ENCODE peak calls at places on chromosomes 13 and 19, in ten cellular contexts. One of them, this sample, is unnamed.

GRCh38 chr19:22263121-22263520 is 23.1 kb upstream of the ZNF729 start:
- DNase-seq in Calu3: no peak
- DNase-seq in NCI-H526: no peak
- DNase-seq in AG08395: no peak
- DNase-seq in A172: no peak
- DNase-seq in NCI-H345: no peak
- DNase-seq in heart right ventricle: no peak
- DNase-seq in LHCN-M2: no peak
- DNase-seq in stimulated activated CD4-positive, alpha-beta T cell treated with anti-CD3 and anti-CD28 coated beads, Interleukin-1b, Interleukin-23, amount 100 ng/mL, for 24 hours: no peak
- DNase-seq in activated naive CD4-positive, alpha-beta T cell treated with anti-CD3 and anti-CD28 coated beads for 36 hours: no peak
- DNase-seq in this sample: no peak

GRCh38 chr13:65856464-65856863 is 1373.7 kb downstream of the PCDH9 start:
- DNase-seq in A172: peak; percentile 33
- DNase-seq in LHCN-M2: peak; percentile 86
- DNase-seq in NCI-H526: no peak
- DNase-seq in heart right ventricle: no peak
- DNase-seq in AG08395: peak; percentile 5
- DNase-seq in NCI-H345: no peak
- DNase-seq in activated naive CD4-positive, alpha-beta T cell treated with anti-CD3 and anti-CD28 coated beads for 36 hours: no peak
- DNase-seq in stimulated activated CD4-positive, alpha-beta T cell treated with anti-CD3 and anti-CD28 coated beads, Interleukin-1b, Interleukin-23, amount 100 ng/mL, for 24 hours: no peak
- DNase-seq in Calu3: no peak
- DNase-seq in this sample: no peak

GRCh38 chr13:33678906-33679657 is 138.9 kb upstream of the RFC3 start:
- DNase-seq in A172: peak; percentile 87
- DNase-seq in AG08395: peak; percentile 59
- DNase-seq in LHCN-M2: no peak
- DNase-seq in Calu3: peak; percentile 65
- DNase-seq in NCI-H526: peak; percentile 14
- DNase-seq in NCI-H345: no peak
- DNase-seq in stimulated activated CD4-positive, alpha-beta T cell treated with anti-CD3 and anti-CD28 coated beads, Interleukin-1b, Interleukin-23, amount 100 ng/mL, for 24 hours: peak; percentile 46
- DNase-seq in heart right ventricle: peak; percentile 36
- DNase-seq in activated naive CD4-positive, alpha-beta T cell treated with anti-CD3 and anti-CD28 coated beads for 36 hours: peak; percentile 90
- DNase-seq in this sample: peak; percentile 92

GRCh38 chr13:25738342-25738771 is 313.5 kb downstream of the SHISA2 start:
- DNase-seq in heart right ventricle: no peak
- DNase-seq in AG08395: peak; percentile 20
- DNase-seq in Calu3: no peak
- DNase-seq in A172: peak; percentile 76
- DNase-seq in LHCN-M2: peak; percentile 93
- DNase-seq in NCI-H526: peak; percentile 74
- DNase-seq in NCI-H345: peak; percentile 84
- DNase-seq in stimulated activated CD4-positive, alpha-beta T cell treated with anti-CD3 and anti-CD28 coated beads, Interleukin-1b, Interleukin-23, amount 100 ng/mL, for 24 hours: no peak
- DNase-seq in activated naive CD4-positive, alpha-beta T cell treated with anti-CD3 and anti-CD28 coated beads for 36 hours: peak; percentile 10
- DNase-seq in this sample: peak; percentile 36

GRCh38 chr19:49916839-49917733 is 11.9 kb upstream of the ATF5 start:
- DNase-seq in A172: no peak
- DNase-seq in LHCN-M2: no peak
- DNase-seq in heart right ventricle: no peak
- DNase-seq in activated naive CD4-positive, alpha-beta T cell treated with anti-CD3 and anti-CD28 coated beads for 36 hours: no peak
- DNase-seq in stimulated activated CD4-positive, alpha-beta T cell treated with anti-CD3 and anti-CD28 coated beads, Interleukin-1b, Interleukin-23, amount 100 ng/mL, for 24 hours: no peak
- DNase-seq in AG08395: no peak
- DNase-seq in Calu3: no peak
- DNase-seq in NCI-H345: no peak
- DNase-seq in NCI-H526: no peak
- DNase-seq in this sample: no peak

GRCh38 chr19:5186293-5187050 is 154.1 kb downstream of the PTPRS start:
- DNase-seq in stimulated activated CD4-positive, alpha-beta T cell treated with anti-CD3 and anti-CD28 coated beads, Interleukin-1b, Interleukin-23, amount 100 ng/mL, for 24 hours: no peak
- DNase-seq in Calu3: no peak
- DNase-seq in activated naive CD4-positive, alpha-beta T cell treated with anti-CD3 and anti-CD28 coated beads for 36 hours: no peak
- DNase-seq in LHCN-M2: peak; percentile 94
- DNase-seq in A172: peak; percentile 30
- DNase-seq in heart right ventricle: no peak
- DNase-seq in NCI-H345: no peak
- DNase-seq in AG08395: peak; percentile 87
- DNase-seq in NCI-H526: no peak
- DNase-seq in this sample: no peak

GRCh38 chr13:99842379-99842778 is 129.2 kb downstream of the ZIC5 start:
- DNase-seq in Calu3: no peak
- DNase-seq in NCI-H345: no peak
- DNase-seq in activated naive CD4-positive, alpha-beta T cell treated with anti-CD3 and anti-CD28 coated beads for 36 hours: no peak
- DNase-seq in AG08395: no peak
- DNase-seq in NCI-H526: no peak
- DNase-seq in stimulated activated CD4-positive, alpha-beta T cell treated with anti-CD3 and anti-CD28 coated beads, Interleukin-1b, Interleukin-23, amount 100 ng/mL, for 24 hours: no peak
- DNase-seq in heart right ventricle: no peak
- DNase-seq in A172: no peak
- DNase-seq in LHCN-M2: no peak
- DNase-seq in this sample: no peak

GRCh38 chr13:77896536-77896935 is 22.1 kb downstream of the EDNRB start:
- DNase-seq in NCI-H345: no peak
- DNase-seq in NCI-H526: no peak
- DNase-seq in stimulated activated CD4-positive, alpha-beta T cell treated with anti-CD3 and anti-CD28 coated beads, Interleukin-1b, Interleukin-23, amount 100 ng/mL, for 24 hours: no peak
- DNase-seq in heart right ventricle: no peak
- DNase-seq in LHCN-M2: peak; percentile 54
- DNase-seq in AG08395: no peak
- DNase-seq in A172: no peak
- DNase-seq in Calu3: no peak
- DNase-seq in activated naive CD4-positive, alpha-beta T cell treated with anti-CD3 and anti-CD28 coated beads for 36 hours: no peak
- DNase-seq in this sample: no peak

GRCh38 chr13:112983428-112984196 is 14.6 kb downstream of the MCF2L start:
- DNase-seq in Calu3: no peak
- DNase-seq in activated naive CD4-positive, alpha-beta T cell treated with anti-CD3 and anti-CD28 coated beads for 36 hours: no peak
- DNase-seq in NCI-H345: no peak
- DNase-seq in stimulated activated CD4-positive, alpha-beta T cell treated with anti-CD3 and anti-CD28 coated beads, Interleukin-1b, Interleukin-23, amount 100 ng/mL, for 24 hours: no peak
- DNase-seq in heart right ventricle: peak; percentile 54
- DNase-seq in AG08395: no peak
- DNase-seq in LHCN-M2: no peak
- DNase-seq in NCI-H526: peak; percentile 70
- DNase-seq in A172: no peak
- DNase-seq in this sample: no peak

GRCh38 chr13:111215081-111216047 is 100.3 kb downstream of the ARHGEF7 start:
- DNase-seq in stimulated activated CD4-positive, alpha-beta T cell treated with anti-CD3 and anti-CD28 coated beads, Interleukin-1b, Interleukin-23, amount 100 ng/mL, for 24 hours: no peak
- DNase-seq in Calu3: no peak
- DNase-seq in A172: no peak
- DNase-seq in NCI-H526: no peak
- DNase-seq in activated naive CD4-positive, alpha-beta T cell treated with anti-CD3 and anti-CD28 coated beads for 36 hours: no peak
- DNase-seq in NCI-H345: peak; percentile 36
- DNase-seq in LHCN-M2: no peak
- DNase-seq in AG08395: no peak
- DNase-seq in heart right ventricle: no peak
- DNase-seq in this sample: no peak

GRCh38 chr13:107866007-107866665 is 349.2 kb downstream of the LIG4 start:
- DNase-seq in activated naive CD4-positive, alpha-beta T cell treated with anti-CD3 and anti-CD28 coated beads for 36 hours: no peak
- DNase-seq in NCI-H526: peak; percentile 41
- DNase-seq in AG08395: no peak
- DNase-seq in Calu3: peak; percentile 6
- DNase-seq in LHCN-M2: no peak
- DNase-seq in heart right ventricle: no peak
- DNase-seq in NCI-H345: peak; percentile 64
- DNase-seq in stimulated activated CD4-positive, alpha-beta T cell treated with anti-CD3 and anti-CD28 coated beads, Interleukin-1b, Interleukin-23, amount 100 ng/mL, for 24 hours: no peak
- DNase-seq in A172: no peak
- DNase-seq in this sample: peak; percentile 2

GRCh38 chr19:48390188-48391099 is 907 bp downstream of the KDELR1 start:
- DNase-seq in A172: peak; percentile 8
- DNase-seq in heart right ventricle: peak; percentile 74
- DNase-seq in activated naive CD4-positive, alpha-beta T cell treated with anti-CD3 and anti-CD28 coated beads for 36 hours: peak; percentile 79
- DNase-seq in LHCN-M2: peak; percentile 57
- DNase-seq in NCI-H526: peak; percentile 77
- DNase-seq in NCI-H345: peak; percentile 28
- DNase-seq in AG08395: peak; percentile 57
- DNase-seq in Calu3: peak; percentile 82
- DNase-seq in stimulated activated CD4-positive, alpha-beta T cell treated with anti-CD3 and anti-CD28 coated beads, Interleukin-1b, Interleukin-23, amount 100 ng/mL, for 24 hours: no peak
- DNase-seq in this sample: peak; percentile 68

GRCh38 chr13:97749174-97749573 is 204.3 kb upstream of the IPO5 start:
- DNase-seq in heart right ventricle: no peak
- DNase-seq in Calu3: peak; percentile 1
- DNase-seq in NCI-H526: peak; percentile 21
- DNase-seq in A172: peak; percentile 75
- DNase-seq in AG08395: no peak
- DNase-seq in NCI-H345: no peak
- DNase-seq in stimulated activated CD4-positive, alpha-beta T cell treated with anti-CD3 and anti-CD28 coated beads, Interleukin-1b, Interleukin-23, amount 100 ng/mL, for 24 hours: no peak
- DNase-seq in LHCN-M2: peak; percentile 8
- DNase-seq in activated naive CD4-positive, alpha-beta T cell treated with anti-CD3 and anti-CD28 coated beads for 36 hours: peak; percentile 10
- DNase-seq in this sample: peak; percentile 11